ENCODE peak calls at places on chromosomes 3 and 15, in five cellular contexts. M is naive thymus-derived CD8-positive, alpha-beta T cell; L is left ventricle myocardium superior; Q is heart right ventricle; Z is left cardiac atrium. P is an unnamed sample.

GRCh38 chr3:39707314-39707909 is 102.0 kb upstream of the MYRIP start:
- ATAC-seq in L (no peak), M (no peak), Z (no peak), Q (no peak), P (no peak)

GRCh38 chr3:133694288-133695268 is 32.8 kb upstream of the TOPBP1 start:
- ATAC-seq in L (no peak), M (no peak), Z (no peak), Q (no peak), P (no peak)

GRCh38 chr3:89145995-89146394 is 38.6 kb downstream of the EPHA3 start:
- ATAC-seq in L (peak; percentile 97), M (no peak), Q (peak; percentile 75), Z (peak; percentile 99), P (peak; percentile 74)

GRCh38 chr3:179265875-179266274 is 15.0 kb upstream of the KCNMB3 start:
- ATAC-seq in Z (no peak), L (no peak), M (no peak), Q (no peak), P (no peak)

GRCh38 chr3:58824285-58824684 is 157.7 kb upstream of the FAM3D start:
- ATAC-seq in Z (no peak), Q (no peak), M (no peak), L (no peak), P (no peak)

GRCh38 chr3:142931222-142931621 is 32.3 kb downstream of the PAQR9 start:
- ATAC-seq in L (no peak), Q (no peak), Z (no peak), M (peak; percentile 79), P (no peak)

GRCh38 chr3:186511245-186511644 is 32.9 kb downstream of the CRYGS start:
- ATAC-seq in L (no peak), M (no peak), Q (no peak), Z (no peak), P (no peak)

GRCh38 chr3:153396581-153396980 is 234.6 kb downstream of the RAP2B start:
- ATAC-seq in Q (no peak), L (no peak), M (no peak), Z (no peak), P (no peak)

GRCh38 chr3:28348286-28348636 is 260 bp upstream of the ZCWPW2 start:
- ATAC-seq in M (peak; percentile 80), Q (peak; percentile 94), L (peak; percentile 85), Z (peak; percentile 93), P (peak; percentile 88)

GRCh38 chr3:128416578-128417150 is 50.0 kb downstream of the DNAJB8 start:
- ATAC-seq in L (no peak), Z (no peak), Q (no peak), M (no peak), P (no peak)

GRCh38 chr3:128572644-128573105 is 77.9 kb downstream of the RPN1 start:
- ATAC-seq in M (no peak), L (no peak), Q (no peak), Z (no peak), P (no peak)

GRCh38 chr3:111999924-112000835 is 1.5 kb downstream of the TAGLN3 start:
- ATAC-seq in L (no peak), M (no peak), Z (no peak), Q (no peak), P (no peak)

GRCh38 chr3:70519005-70519404 is 206.6 kb upstream of the MDFIC2 start:
- ATAC-seq in Q (no peak), Z (no peak), M (no peak), L (no peak), P (no peak)

GRCh38 chr3:122245513-122246174 is 62.2 kb downstream of the CASR start:
- ATAC-seq in L (no peak), M (no peak), Q (no peak), Z (peak; percentile 26), P (no peak)

GRCh38 chr3:115134648-115135347 is 12.3 kb downstream of the ZBTB20 start:
- ATAC-seq in L (no peak), Z (no peak), Q (no peak), M (no peak), P (no peak)

GRCh38 chr3:171543759-171544284 is 83.6 kb upstream of the TNIK start:
- ATAC-seq in Q (no peak), Z (peak; percentile 40), L (no peak), M (no peak), P (no peak)

GRCh38 chr3:170730071-170730812 is 139.8 kb downstream of the RPL22L1 start:
- ATAC-seq in L (no peak), Z (no peak), M (no peak), Q (no peak), P (no peak)

GRCh38 chr15:28094732-28095521 is 4.2 kb downstream of the OCA2 start:
- ATAC-seq in Z (peak; percentile 28), Q (peak; percentile 58), L (peak; percentile 57), M (peak; percentile 34), P (peak; percentile 4)

GRCh38 chr3:138234401-138235179 is 47.5 kb downstream of the ARMC8 start:
- ATAC-seq in M (no peak), Z (no peak), L (no peak), Q (no peak), P (no peak)

GRCh38 chr3:34947849-34948248 is 691.5 kb upstream of the ARPP21 start:
- ATAC-seq in L (peak; percentile 61), M (no peak), Z (peak; percentile 59), Q (peak; percentile 76), P (peak; percentile 62)

GRCh38 chr15:33701304-33701696 is 267.0 kb upstream of the CHRM5 start:
- ATAC-seq in M (no peak), Z (no peak), L (no peak), Q (no peak), P (no peak)

GRCh38 chr3:148861277-148861869 is 3.7 kb upstream of the CPA3 start:
- ATAC-seq in L (peak; percentile 30), Z (peak; percentile 43), Q (no peak), M (no peak), P (no peak)

GRCh38 chr3:72196377-72196929 is 411.5 kb upstream of the PROK2 start:
- ATAC-seq in L (no peak), Z (no peak), M (no peak), Q (no peak), P (no peak)

GRCh38 chr3:192408007-192408655 is 319.2 kb downstream of the FGF12 start:
- ATAC-seq in L (peak; percentile 10), M (no peak), Q (peak; percentile 48), Z (peak; percentile 11), P (peak; percentile 26)

GRCh38 chr3:54572197-54572895 is 355.5 kb downstream of the LRTM1 start:
- ATAC-seq in Q (no peak), Z (peak; percentile 80), M (no peak), L (no peak), P (no peak)

GRCh38 chr15:67175643-67176071 is 78.8 kb downstream of the AAGAB start:
- ATAC-seq in M (peak; percentile 23), L (peak; percentile 11), Z (peak; percentile 23), Q (no peak), P (peak; percentile 70)

GRCh38 chr3:36776436-36776835 is 12.1 kb upstream of the DCLK3 start:
- ATAC-seq in Z (no peak), M (no peak), L (no peak), Q (no peak), P (no peak)

GRCh38 chr3:24018784-24019570 is 73.9 kb downstream of the NR1D2 start:
- ATAC-seq in L (no peak), Q (no peak), Z (no peak), M (no peak), P (no peak)

P was measured in gastroesophageal sphincter.